ENCODE peak calls at places on chromosomes 11 and 22, in four cellular contexts. G, O, H and B are unnamed samples.

GRCh38 chr11:68406318-68407313 is 53.9 kb upstream of the PPP6R3 start:
- DNase-seq in O (no peak), H (no peak), G (no peak), B (no peak)

GRCh38 chr11:36793542-36793926 is 195.5 kb upstream of the RAG2 start:
- DNase-seq in H (no peak), G (peak), O (no peak), B (no peak)

GRCh38 chr11:130449996-130450419 is 1.6 kb downstream of the ADAMTS15 start:
- DNase-seq in G (no peak), O (peak), H (no peak), B (peak)

GRCh38 chr22:48651036-48651890 is 1176.4 kb downstream of the BRD1 start:
- DNase-seq in G (no peak), O (no peak), H (no peak), B (no peak)

GRCh38 chr11:77324508-77324907 is 23.0 kb upstream of the GDPD4 start:
- DNase-seq in G (no peak), O (no peak), H (no peak), B (no peak)

GRCh38 chr11:105312266-105312665 is 172.7 kb upstream of the CARD18 start:
- DNase-seq in H (no peak), G (no peak), O (no peak), B (no peak)

GRCh38 chr11:19428206-19429001 is 187.7 kb upstream of the E2F8 start:
- DNase-seq in G (peak), H (no peak), O (no peak), B (no peak)

GRCh38 chr11:33005175-33005574 is 10.5 kb upstream of the DEPDC7 start:
- DNase-seq in H (no peak), O (no peak), G (no peak), B (no peak)

GRCh38 chr11:63212742-63213141 is 30.7 kb downstream of the SLC22A25 start:
- DNase-seq in H (no peak), G (peak), O (no peak), B (no peak)

GRCh38 chr11:2306971-2307732 is 5.3 kb downstream of the TSPAN32 start:
- DNase-seq in O (no peak), H (no peak), G (no peak), B (no peak)

GRCh38 chr11:69364901-69365300 is 70.9 kb downstream of the MYEOV start:
- DNase-seq in O (no peak), G (no peak), H (no peak), B (no peak)

GRCh38 chr11:33344611-33345010 is 87.4 kb downstream of the HIPK3 start:
- DNase-seq in G (no peak), H (no peak), O (no peak), B (no peak)